ENCODE peak calls at places on chromosomes 4 and X, in nine cellular contexts. R is epithelial cell of esophagus; I is mucosa of descending colon; H is AG20443; E is dorsolateral prefrontal cortex; P is cardiac septum; J is effector memory CD4-positive, alpha-beta T cell; U is HFF-Myc; D is tibial artery. C is an unnamed sample.

GRCh38 chrX:150365051-150365952 is 2.2 kb downstream of the MAMLD1 start:
- DNase-seq in R (peak; percentile 42), I (peak; percentile 68), H (peak; percentile 59), E (peak; percentile 85), P (peak; percentile 87), J (peak; percentile 31), U (no peak), D (no peak), C (peak; percentile 20)

GRCh38 chr4:13126976-13127910 is 356.9 kb downstream of the RAB28 start:
- DNase-seq in R (no peak), I (no peak), H (no peak), E (no peak), P (no peak), J (no peak), U (no peak), D (no peak), C (no peak)

GRCh38 chr4:126957555-126958440 is 675.0 kb upstream of the INTU start:
- DNase-seq in R (peak; percentile 37), I (no peak), H (peak; percentile 16), E (no peak), P (no peak), J (no peak), U (no peak), D (no peak), C (no peak)

GRCh38 chrX:120755066-120755846 is 120.4 kb downstream of the CT47B1 start:
- DNase-seq in R (no peak), I (no peak), H (no peak), E (no peak), P (no peak), J (no peak), U (no peak), D (no peak), C (no peak)

GRCh38 chr4:5758741-5759140 is 47.7 kb downstream of the EVC start:
- DNase-seq in R (peak; percentile 99), I (no peak), H (peak; percentile 92), E (no peak), P (no peak), J (no peak), U (peak; percentile 88), D (no peak), C (peak; percentile 69)

GRCh38 chrX:79524642-79525041 is 157.5 kb upstream of the ITM2A start:
- DNase-seq in R (peak; percentile 7), I (no peak), H (no peak), E (no peak), P (no peak), J (no peak), U (no peak), D (no peak), C (no peak)

GRCh38 chr4:111209706-111210105 is 586.8 kb upstream of the PITX2 start:
- DNase-seq in R (no peak), I (no peak), H (no peak), E (no peak), P (no peak), J (no peak), U (no peak), D (no peak), C (no peak)

GRCh38 chr4:96713271-96713670 is 873.4 kb downstream of the PDHA2 start:
- DNase-seq in R (no peak), I (no peak), H (no peak), E (no peak), P (no peak), J (no peak), U (no peak), D (no peak), C (no peak)

GRCh38 chr4:60656171-60656570 is 544.0 kb upstream of the ADGRL3 start:
- DNase-seq in R (no peak), I (no peak), H (no peak), E (no peak), P (no peak), J (no peak), U (no peak), D (no peak), C (no peak)

C was measured in stimulated activated naive CD4-positive, alpha-beta T cell treated with Interleukin-2 at 50 U/mL for 16 hours.